ENCODE peak calls at places on chromosomes 12 and 14, in eight cellular contexts. R, T, X, O, J, E, B and D are unnamed samples.

GRCh38 chr12:101925935-101926334 is 48.6 kb downstream of the DRAM1 start:
- DNase-seq in R (no peak), T (no peak), X (no peak), O (no peak), J (no peak), E (no peak), B (no peak), D (no peak)

GRCh38 chr14:99624971-99625370 is 20.0 kb upstream of the HHIPL1 start:
- DNase-seq in R (no peak), T (no peak), X (no peak), O (no peak), J (no peak), E (peak), B (no peak), D (no peak)

GRCh38 chr12:78963439-78964222 is 99.1 kb downstream of the SYT1 start:
- DNase-seq in R (no peak), T (no peak), X (no peak), O (no peak), J (no peak), E (peak), B (no peak), D (no peak)

GRCh38 chr12:71872401-71872800 is 32.8 kb downstream of the TBC1D15 start:
- DNase-seq in R (no peak), T (no peak), X (no peak), O (no peak), J (no peak), E (no peak), B (no peak), D (no peak)

GRCh38 chr12:83092101-83092500 is 405.4 kb downstream of the TMTC2 start:
- DNase-seq in R (no peak), T (no peak), X (peak), O (no peak), J (no peak), E (no peak), B (no peak), D (no peak)

GRCh38 chr14:102088012-102088792 is 1.4 kb upstream of the HSP90AA1 start:
- DNase-seq in R (peak), T (peak), X (no peak), O (no peak), J (peak), E (peak), B (peak), D (no peak)

GRCh38 chr12:91493308-91493707 is 310.7 kb upstream of the DCN start:
- DNase-seq in R (no peak), T (no peak), X (no peak), O (peak), J (no peak), E (peak), B (no peak), D (no peak)

GRCh38 chr12:32789911-32790310 is 34.2 kb upstream of the YARS2 start:
- DNase-seq in R (no peak), T (no peak), X (no peak), O (no peak), J (no peak), E (no peak), B (no peak), D (no peak)

GRCh38 chr12:25130741-25131188 is 64.2 kb downstream of the DNAI7 start:
- DNase-seq in R (peak), T (peak), X (peak), O (peak), J (no peak), E (peak), B (no peak), D (peak)

GRCh38 chr14:67636361-67636919 is 16.7 kb downstream of the ARG2 start:
- DNase-seq in R (peak), T (no peak), X (peak), O (peak), J (no peak), E (peak), B (no peak), D (no peak)

GRCh38 chr12:16175893-16176292 is 101.6 kb downstream of the SLC15A5 start:
- DNase-seq in R (no peak), T (no peak), X (no peak), O (no peak), J (no peak), E (no peak), B (no peak), D (no peak)

GRCh38 chr12:80924437-80924836 is 13.3 kb downstream of the LIN7A start:
- DNase-seq in R (no peak), T (no peak), X (no peak), O (no peak), J (no peak), E (no peak), B (no peak), D (no peak)